ENCODE peak calls at places on chromosome 22, in ten cellular contexts. G, R, D, K, A, Q, O, I, X and T are unnamed samples.

GRCh38 chr22:26127126-26127525 is 42.1 kb upstream of the SEZ6L start:
- DNase-seq in X (no peak), A (no peak), G (no peak), D (no peak), I (no peak), O (no peak), R (no peak), K (no peak), Q (no peak), T (no peak)

GRCh38 chr22:30573594-30574094 is 821 bp downstream of the GAL3ST1 start:
- DNase-seq in X (no peak), D (no peak), O (no peak), Q (no peak), K (no peak), I (no peak), G (peak), A (no peak), R (no peak), T (no peak)

GRCh38 chr22:30928401-30928800 is 40.2 kb downstream of the MORC2 start:
- DNase-seq in X (no peak), D (no peak), K (no peak), Q (no peak), A (no peak), I (no peak), O (no peak), R (no peak), G (no peak), T (no peak)

GRCh38 chr22:50199836-50200332 is 927 bp upstream of the SELENOO start:
- DNase-seq in O (no peak), K (peak), A (peak), X (no peak), G (peak), Q (no peak), R (no peak), D (peak), I (no peak), T (no peak)

GRCh38 chr22:30526656-30527055 is 19.9 kb downstream of the SEC14L6 start:
- DNase-seq in X (no peak), D (no peak), K (no peak), A (no peak), Q (no peak), R (no peak), O (no peak), G (no peak), I (no peak), T (no peak)

GRCh38 chr22:50576070-50576469 is 2.2 kb downstream of the CPT1B start:
- DNase-seq in Q (no peak), G (peak), K (peak), D (peak), O (no peak), X (no peak), A (no peak), I (no peak), R (peak), T (no peak)

GRCh38 chr22:19554834-19555404 is 30.7 kb upstream of the CLDN5 start:
- DNase-seq in D (peak), A (no peak), O (no peak), R (peak), G (peak), I (no peak), X (no peak), Q (no peak), K (peak), T (peak)

GRCh38 chr22:36914383-36914752 is 940 bp downstream of the CSF2RB start:
- DNase-seq in K (no peak), A (no peak), Q (no peak), I (no peak), X (no peak), R (no peak), G (no peak), O (no peak), D (no peak), T (no peak)

GRCh38 chr22:45842141-45842831 is 134.7 kb downstream of the WNT7B start:
- DNase-seq in Q (no peak), X (no peak), I (no peak), A (no peak), D (peak), K (peak), G (no peak), O (no peak), R (no peak), T (no peak)

GRCh38 chr22:31139866-31140716 is at the start of gene PLA2G3:
- DNase-seq in K (peak), A (no peak), G (peak), X (no peak), R (peak), D (peak), Q (peak), O (no peak), I (no peak), T (no peak)

GRCh38 chr22:48585916-48586798 is 1241.5 kb downstream of the BRD1 start:
- DNase-seq in R (no peak), X (no peak), K (no peak), G (peak), O (no peak), A (no peak), I (no peak), D (no peak), Q (peak), T (no peak)

GRCh38 chr22:23057331-23057730 is 13.0 kb upstream of the GNAZ start:
- DNase-seq in D (no peak), Q (no peak), R (no peak), X (no peak), K (no peak), O (peak), I (no peak), A (no peak), G (no peak), T (peak)

GRCh38 chr22:30435674-30436126 is 10.1 kb downstream of the MTFP1 start:
- DNase-seq in Q (peak), X (no peak), O (no peak), R (peak), I (peak), D (no peak), K (no peak), G (no peak), A (peak), T (peak)

GRCh38 chr22:29141078-29141688 is 64.5 kb upstream of the EMID1 start:
- DNase-seq in O (no peak), X (no peak), R (no peak), I (no peak), A (no peak), Q (no peak), D (no peak), K (no peak), G (no peak), T (no peak)

GRCh38 chr22:23216331-23217170 is 36.2 kb downstream of the BCR start:
- DNase-seq in X (no peak), D (no peak), K (no peak), Q (peak), G (no peak), O (no peak), I (peak), R (no peak), A (peak), T (no peak)

GRCh38 chr22:23187871-23188700 is 7.8 kb downstream of the BCR start:
- DNase-seq in O (no peak), X (no peak), A (no peak), Q (no peak), G (no peak), I (no peak), K (peak), D (peak), R (peak), T (no peak)

GRCh38 chr22:20219667-20220628 is 48.2 kb downstream of the RTN4R start:
- DNase-seq in X (no peak), D (no peak), K (no peak), G (peak), Q (no peak), I (no peak), A (no peak), O (no peak), R (no peak), T (no peak)

GRCh38 chr22:20258584-20259335 is 9.4 kb downstream of the RTN4R start:
- DNase-seq in Q (no peak), I (no peak), K (no peak), X (no peak), O (no peak), A (no peak), G (no peak), D (no peak), R (no peak), T (no peak)

GRCh38 chr22:30204742-30205111 is 41.8 kb downstream of the LIF start:
- DNase-seq in K (peak), I (no peak), O (no peak), R (no peak), D (peak), X (no peak), A (no peak), Q (peak), G (no peak), T (no peak)

GRCh38 chr22:44999231-44999630 is 10.6 kb downstream of the PHF21B start:
- DNase-seq in R (no peak), K (no peak), G (no peak), D (no peak), I (no peak), O (no peak), A (no peak), Q (no peak), X (no peak), T (no peak)

GRCh38 chr22:17888855-17889254 is 114.6 kb upstream of the BID start:
- DNase-seq in R (peak), D (peak), K (no peak), O (no peak), I (no peak), Q (no peak), X (no peak), A (no peak), G (peak), T (no peak)

GRCh38 chr22:35154937-35155387 is 89.0 kb downstream of the ISX start:
- DNase-seq in G (peak), Q (no peak), O (no peak), R (peak), A (peak), I (peak), X (peak), K (peak), D (peak), T (peak)

GRCh38 chr22:20021196-20022181 is 579 bp downstream of the TANGO2 start:
- DNase-seq in D (peak), I (peak), A (no peak), K (peak), O (peak), R (peak), X (peak), Q (peak), G (peak), T (peak)

GRCh38 chr22:25702571-25703167 is 39.3 kb upstream of the MYO18B start:
- DNase-seq in K (no peak), D (no peak), Q (no peak), A (no peak), R (no peak), O (no peak), I (no peak), G (no peak), X (no peak), T (no peak)

GRCh38 chr22:23530766-23531282 is 49.3 kb downstream of the IGLL1 start:
- DNase-seq in A (peak), I (no peak), G (peak), K (no peak), R (no peak), Q (peak), O (no peak), D (no peak), X (no peak), T (no peak)

GRCh38 chr22:20741634-20742581 is 32.0 kb upstream of the SERPIND1 start:
- DNase-seq in D (peak), K (peak), X (no peak), I (no peak), A (no peak), O (no peak), G (peak), R (peak), Q (peak), T (no peak)

GRCh38 chr22:48842583-48842945 is 985.1 kb downstream of the BRD1 start:
- DNase-seq in K (no peak), D (no peak), O (no peak), G (no peak), R (no peak), Q (peak), A (peak), X (no peak), I (no peak), T (no peak)

GRCh38 chr22:35841907-35842518 is 124.3 kb downstream of the APOL5 start:
- DNase-seq in X (no peak), G (no peak), O (no peak), K (no peak), D (no peak), A (no peak), I (no peak), Q (no peak), R (no peak), T (no peak)

GRCh38 chr22:17773606-17774205 is 563 bp downstream of the BID start:
- DNase-seq in G (peak), X (peak), D (no peak), I (no peak), A (peak), K (peak), Q (no peak), O (no peak), R (peak), T (no peak)

GRCh38 chr22:47125603-47126002 is 363.2 kb downstream of the TBC1D22A start:
- DNase-seq in G (peak), R (no peak), I (no peak), A (peak), K (no peak), Q (no peak), O (no peak), X (no peak), D (peak), T (no peak)
- TF ChIP-seq CTCF in G (peak), R (peak), I (no peak), A (no peak), K (no peak), Q (no peak), O (no peak), X (no peak), D (peak), T (no peak)

GRCh38 chr22:38859581-38860290 is 12.3 kb downstream of the CBX6 start:
- DNase-seq in Q (no peak), K (no peak), O (no peak), X (no peak), R (no peak), G (no peak), D (no peak), A (no peak), I (no peak), T (no peak)

GRCh38 chr22:38861927-38862326 is 10.1 kb downstream of the CBX6 start:
- DNase-seq in X (no peak), O (no peak), G (no peak), A (no peak), I (no peak), D (no peak), Q (no peak), K (no peak), R (no peak), T (no peak)

GRCh38 chr22:38862375-38863329 is 9.4 kb downstream of the CBX6 start:
- DNase-seq in I (no peak), X (peak), R (no peak), D (no peak), A (no peak), K (peak), O (no peak), G (peak), Q (peak), T (no peak)

GRCh38 chr22:38860291-38861169 is 11.5 kb downstream of the CBX6 start:
- DNase-seq in G (peak), I (no peak), Q (no peak), R (no peak), X (no peak), K (no peak), D (no peak), A (no peak), O (no peak), T (no peak)

GRCh38 chr22:38861170-38861874 is 10.7 kb downstream of the CBX6 start:
- DNase-seq in A (no peak), Q (no peak), I (no peak), R (no peak), D (no peak), G (no peak), O (no peak), K (no peak), X (no peak), T (no peak)
- TF ChIP-seq CTCF in A (no peak), Q (no peak), I (no peak), R (no peak), D (peak), G (peak), O (no peak), K (peak), X (no peak), T (no peak)

DNA sequence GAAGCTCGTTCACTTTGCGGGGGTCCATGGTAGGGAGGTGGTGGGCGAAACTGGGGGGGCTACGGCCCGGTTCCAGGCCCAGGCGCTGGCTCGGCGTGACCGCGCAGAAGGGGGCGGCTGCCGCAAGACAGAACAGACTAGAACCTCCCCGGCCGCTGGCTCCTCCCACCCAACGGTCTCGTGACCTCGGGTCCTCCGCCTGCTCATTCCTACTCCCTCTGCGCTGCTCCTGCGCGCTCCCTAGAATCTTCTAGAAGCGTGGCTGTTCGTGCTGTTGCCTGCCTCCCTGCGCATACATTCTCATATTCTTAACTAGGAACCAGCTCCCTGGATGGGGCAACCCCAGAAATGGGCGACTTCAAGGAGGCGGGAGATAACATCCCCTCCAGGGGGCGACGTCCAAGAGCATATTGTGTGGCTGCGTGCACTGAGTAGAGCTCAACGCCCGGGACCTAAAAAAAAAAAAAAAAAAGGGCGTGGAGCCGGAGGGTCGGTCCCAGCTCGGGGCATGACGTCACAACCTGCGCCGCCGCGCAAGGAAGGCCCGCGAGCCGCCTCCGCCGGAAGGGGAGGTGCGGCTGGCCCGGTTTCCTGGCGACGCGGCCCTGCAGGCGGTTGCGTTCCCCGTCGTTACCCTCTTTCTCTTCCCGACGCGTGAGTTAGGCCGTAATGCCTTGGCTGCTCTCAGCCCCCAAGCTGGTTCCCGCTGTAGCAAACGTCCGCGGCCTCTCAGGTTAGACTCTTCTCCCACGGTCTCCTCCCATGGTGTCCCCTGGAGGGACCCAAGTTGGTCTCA is at the start of the genes ST13 and XPNPEP3:
- DNase-seq in I (peak), K (peak), R (peak), O (peak), A (peak), Q (peak), D (peak), G (peak), X (peak), T (peak)
- TF ChIP-seq CTCF in I (no peak), K (no peak), R (no peak), O (no peak), A (peak), Q (no peak), D (peak), G (peak), X (peak), T (no peak)

DNA sequence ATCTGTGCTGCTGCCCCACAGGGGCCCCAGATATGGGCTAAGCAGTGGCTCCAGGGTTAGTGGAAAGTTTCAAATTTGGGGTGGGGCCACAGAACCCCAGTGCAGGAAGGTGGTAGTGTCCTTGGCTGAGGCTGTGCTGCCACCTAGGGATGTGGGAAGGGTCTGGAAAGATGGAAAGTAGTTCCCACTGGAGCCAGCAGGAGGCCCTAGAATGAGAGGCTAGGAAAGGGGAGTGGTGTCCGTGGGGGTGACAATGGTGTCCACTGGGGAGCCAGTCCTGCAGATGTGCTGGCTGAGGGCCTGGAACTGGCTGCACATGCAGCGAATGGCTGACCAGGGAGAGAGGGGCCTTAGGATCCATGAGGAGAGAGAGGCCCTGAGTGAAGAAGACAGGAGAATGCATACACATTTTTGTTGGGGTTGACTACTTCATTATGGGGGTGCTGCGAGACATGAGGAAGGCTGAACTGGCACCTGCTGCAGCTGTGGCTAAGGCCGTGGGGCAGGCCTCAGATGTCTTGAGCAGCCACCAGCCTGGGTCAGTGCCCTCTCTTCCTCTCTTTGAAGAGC is 21.1 kb downstream of the RFPL3 start:
- DNase-seq in Q (no peak), R (peak), G (peak), X (no peak), A (no peak), I (peak), K (peak), D (peak), O (no peak), T (no peak)
- TF ChIP-seq CTCF in Q (peak), R (peak), G (peak), X (peak), A (peak), I (peak), K (peak), D (peak), O (no peak), T (no peak)

GRCh38 chr22:43889366-43890253 is 2.2 kb downstream of the PNPLA5 start:
- DNase-seq in K (peak), D (peak), O (no peak), A (peak), Q (peak), G (peak), R (no peak), I (no peak), X (no peak), T (peak)
- TF ChIP-seq CTCF in K (peak), D (peak), O (no peak), A (no peak), Q (no peak), G (peak), R (no peak), I (no peak), X (no peak), T (no peak)

DNA sequence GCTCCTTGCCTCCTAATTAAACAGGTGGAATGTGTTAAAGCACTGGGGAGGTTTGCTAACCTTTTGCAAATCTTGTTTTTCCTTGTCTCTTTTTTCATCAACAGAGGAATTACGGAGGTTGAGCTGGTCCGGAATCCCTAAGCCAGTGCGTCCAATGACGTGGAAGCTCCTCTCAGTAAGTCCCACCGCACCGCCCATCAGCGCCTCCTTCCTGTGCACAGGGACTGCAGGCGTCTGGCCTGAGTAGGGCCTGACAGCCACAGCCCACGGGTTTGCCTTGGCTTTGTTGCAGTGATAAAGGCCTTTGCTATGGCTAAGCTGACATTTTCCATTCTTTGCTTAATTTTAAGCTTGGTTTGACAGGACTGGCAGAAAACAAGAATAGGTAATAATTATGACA is 116.1 kb downstream of the TBC1D22A start:
- DNase-seq in O (no peak), D (no peak), K (no peak), A (no peak), I (no peak), G (no peak), R (no peak), X (no peak), Q (no peak), T (no peak)
- TF ChIP-seq CTCF in O (no peak), D (no peak), K (no peak), A (no peak), I (no peak), G (peak), R (no peak), X (no peak), Q (no peak), T (no peak)